ENCODE peak calls at places on chromosomes 3 and 15, in six cellular contexts. H is fibroblast of lung; O is ovary; L is type B pancreatic cell; K is CD8-positive, alpha-beta T cell; I is thoracic aorta. X is an unnamed sample.

GRCh38 chr3:98573231-98573728 is 20.1 kb downstream of the CPOX start:
- DNase-seq in H (peak), O (no peak), L (no peak), K (no peak), I (no peak), X (no peak)

GRCh38 chr15:59360305-59360704 is 12.4 kb downstream of the MYO1E start:
- DNase-seq in H (no peak), O (no peak), L (no peak), K (no peak), I (no peak), X (no peak)

GRCh38 chr3:55826097-55826496 is 339.0 kb upstream of the WNT5A start:
- DNase-seq in H (no peak), O (no peak), L (no peak), K (no peak), I (no peak), X (no peak)

GRCh38 chr15:101143321-101143720 is 108.5 kb downstream of the CHSY1 start:
- DNase-seq in H (no peak), O (no peak), L (no peak), K (no peak), I (no peak), X (no peak)

GRCh38 chr3:126353694-126354321 is 3.4 kb downstream of the KLF15 start:
- DNase-seq in H (no peak), O (no peak), L (no peak), K (no peak), I (no peak), X (no peak)

GRCh38 chr3:117820900-117821299 is 1111.3 kb downstream of the TUSC7 start:
- DNase-seq in H (peak), O (no peak), L (no peak), K (no peak), I (no peak), X (no peak)

GRCh38 chr3:50156991-50157493 is 1.9 kb downstream of the SEMA3F start:
- DNase-seq in H (peak), O (no peak), L (no peak), K (no peak), I (no peak), X (no peak)

GRCh38 chr3:99907959-99908544 is 90.4 kb downstream of the CMSS1 start:
- DNase-seq in H (no peak), O (no peak), L (no peak), K (no peak), I (no peak), X (no peak)

GRCh38 chr3:103052236-103052830 is 617.5 kb downstream of the ZPLD1 start:
- DNase-seq in H (peak), O (no peak), L (no peak), K (no peak), I (no peak), X (no peak)

GRCh38 chr3:188559069-188559410 is 405.1 kb downstream of the LPP start:
- DNase-seq in H (no peak), O (no peak), L (no peak), K (no peak), I (no peak), X (no peak)

GRCh38 chr15:90360746-90361145 is 8.7 kb downstream of the ZNF774 start:
- DNase-seq in H (no peak), O (no peak), L (no peak), K (no peak), I (no peak), X (no peak)

GRCh38 chr3:126109146-126109859 is 25.4 kb upstream of the SLC41A3 start:
- DNase-seq in H (no peak), O (peak), L (peak), K (no peak), I (no peak), X (peak)

GRCh38 chr3:13285007-13285567 is 135.0 kb downstream of the NUP210 start:
- DNase-seq in H (no peak), O (no peak), L (no peak), K (no peak), I (no peak), X (no peak)

GRCh38 chr3:128385080-128385832 is 81.4 kb downstream of the DNAJB8 start:
- DNase-seq in H (peak), O (peak), L (no peak), K (no peak), I (peak), X (peak)

GRCh38 chr15:42134617-42135243 is 21.7 kb downstream of the PLA2G4F start:
- DNase-seq in H (no peak), O (no peak), L (peak), K (no peak), I (no peak), X (no peak)

GRCh38 chr3:189724366-189724765 is 93.2 kb downstream of the TP63 start:
- DNase-seq in H (peak), O (no peak), L (no peak), K (no peak), I (no peak), X (no peak)

GRCh38 chr15:73571346-73571745 is 61.8 kb downstream of the NPTN start:
- DNase-seq in H (no peak), O (no peak), L (no peak), K (no peak), I (no peak), X (no peak)

GRCh38 chr3:1017879-1018278 is 74.9 kb upstream of the CNTN6 start:
- DNase-seq in H (no peak), O (no peak), L (no peak), K (no peak), I (no peak), X (no peak)

GRCh38 chr15:99450896-99451358 is 114.9 kb upstream of the MEF2A start:
- DNase-seq in H (no peak), O (peak), L (no peak), K (peak), I (no peak), X (peak)

GRCh38 chr15:69540622-69541021 is 88.0 kb downstream of the RPLP1 start:
- DNase-seq in H (no peak), O (no peak), L (no peak), K (no peak), I (no peak), X (no peak)

GRCh38 chr15:63995789-63996188 is 50.5 kb downstream of the DAPK2 start:
- DNase-seq in H (no peak), O (no peak), L (no peak), K (no peak), I (no peak), X (no peak)

GRCh38 chr15:38050988-38051387 is 116.5 kb downstream of the TMCO5A start:
- DNase-seq in H (no peak), O (no peak), L (no peak), K (no peak), I (no peak), X (no peak)

GRCh38 chr3:129577356-129577755 is 29.1 kb downstream of the PLXND1 start:
- DNase-seq in H (peak), O (no peak), L (no peak), K (no peak), I (no peak), X (no peak)

GRCh38 chr3:108527109-108527508 is 16.7 kb upstream of the MYH15 start:
- DNase-seq in H (no peak), O (no peak), L (no peak), K (no peak), I (no peak), X (no peak)

GRCh38 chr3:53264718-53265117 is 8.9 kb upstream of the TKT start:
- DNase-seq in H (no peak), O (no peak), L (no peak), K (no peak), I (no peak), X (no peak)

GRCh38 chr3:73499787-73500186 is 125.0 kb downstream of the PDZRN3 start:
- DNase-seq in H (no peak), O (no peak), L (no peak), K (no peak), I (no peak), X (no peak)

GRCh38 chr15:38652998-38653397 is 88.4 kb upstream of the RASGRP1 start:
- DNase-seq in H (no peak), O (no peak), L (no peak), K (peak), I (no peak), X (no peak)

GRCh38 chr15:62951481-62951880 is 91.1 kb upstream of the TPM1 start:
- DNase-seq in H (no peak), O (no peak), L (no peak), K (no peak), I (no peak), X (peak)

GRCh38 chr3:44077267-44077666 is 164.4 kb upstream of the TOPAZ1 start:
- DNase-seq in H (no peak), O (no peak), L (no peak), K (no peak), I (no peak), X (no peak)

GRCh38 chr3:10473581-10474438 is 31.6 kb downstream of the ATP2B2 start:
- DNase-seq in H (no peak), O (no peak), L (no peak), K (no peak), I (no peak), X (no peak)

GRCh38 chr3:139953131-139953910 is 18.3 kb downstream of the CLSTN2 start:
- DNase-seq in H (no peak), O (no peak), L (no peak), K (no peak), I (no peak), X (no peak)

GRCh38 chr3:42262525-42262924 is 3.5 kb downstream of the CCK start:
- DNase-seq in H (peak), O (no peak), L (no peak), K (no peak), I (no peak), X (no peak)

GRCh38 chr3:59885907-59886400 is 836.1 kb upstream of the CFAP20DC start:
- DNase-seq in H (no peak), O (no peak), L (no peak), K (no peak), I (no peak), X (no peak)

GRCh38 chr3:59880717-59881116 is 830.9 kb upstream of the CFAP20DC start:
- DNase-seq in H (no peak), O (no peak), L (no peak), K (no peak), I (no peak), X (no peak)

GRCh38 chr3:59886790-59887189 is 837.0 kb upstream of the CFAP20DC start:
- DNase-seq in H (no peak), O (no peak), L (no peak), K (no peak), I (no peak), X (no peak)

GRCh38 chr3:59884409-59884808 is 834.6 kb upstream of the CFAP20DC start:
- DNase-seq in H (no peak), O (no peak), L (no peak), K (no peak), I (no peak), X (no peak)

DNA sequence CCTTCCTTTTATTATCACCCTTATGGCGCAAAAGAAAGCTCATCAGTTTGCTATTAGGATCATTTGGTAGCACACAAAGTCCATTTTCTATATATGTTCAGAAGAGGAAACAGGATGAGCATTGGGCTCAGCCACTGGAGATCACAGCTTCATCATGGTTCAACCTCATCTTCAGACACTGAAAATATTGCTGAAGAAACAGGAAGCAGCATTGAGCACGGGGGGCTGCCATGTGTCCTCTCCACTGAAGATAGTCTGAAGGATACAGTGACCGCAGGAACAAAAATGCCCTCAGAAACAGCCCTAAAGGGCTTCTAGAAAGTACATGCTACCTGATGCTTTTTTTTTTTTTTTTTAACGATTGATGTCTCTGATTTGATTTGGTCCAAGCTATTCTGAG is 835.3 kb upstream of the CFAP20DC start:
- DNase-seq in H (no peak), O (no peak), L (no peak), K (no peak), I (no peak), X (no peak)
- TF ChIP-seq CTCF in H (no peak), O (no peak), L (no peak), K (no peak), I (no peak), X (no peak)

GRCh38 chr3:185965496-185965895 is 27.7 kb upstream of the TRA2B start:
- DNase-seq in H (no peak), O (no peak), L (no peak), K (no peak), I (no peak), X (no peak)

GRCh38 chr3:185966655-185967054 is 28.8 kb upstream of the TRA2B start:
- DNase-seq in H (no peak), O (no peak), L (no peak), K (no peak), I (no peak), X (no peak)

GRCh38 chr3:185971579-185971978 is 33.8 kb upstream of the TRA2B start:
- DNase-seq in H (no peak), O (no peak), L (no peak), K (no peak), I (no peak), X (no peak)

DNA sequence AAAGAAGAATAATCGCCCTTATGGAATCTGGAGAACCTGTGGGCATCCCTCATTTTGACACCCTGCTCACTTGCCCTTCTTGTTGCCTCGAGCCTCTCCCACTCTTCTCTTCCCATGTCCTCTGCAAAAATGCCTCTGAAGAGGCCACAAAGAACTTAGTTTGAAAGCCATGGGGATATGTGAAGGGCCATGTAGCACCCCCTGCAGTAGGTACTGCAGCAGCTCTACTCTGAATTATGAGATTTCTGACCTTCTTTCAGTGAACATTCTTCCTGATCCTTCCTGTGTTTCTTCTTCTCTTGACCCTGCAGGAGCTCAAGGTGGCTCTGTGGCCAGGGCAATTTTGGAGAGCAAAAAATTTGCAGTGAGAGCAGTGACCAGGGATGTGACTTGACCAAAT is 30.4 kb upstream of the TRA2B start:
- DNase-seq in H (no peak), O (no peak), L (no peak), K (no peak), I (no peak), X (no peak)
- TF ChIP-seq CTCF in H (no peak), O (no peak), L (no peak), K (no peak), I (no peak), X (no peak)

GRCh38 chr15:61528590-61528929 is 299.5 kb upstream of the RORA start:
- DNase-seq in H (no peak), O (no peak), L (no peak), K (no peak), I (no peak), X (no peak)

GRCh38 chr15:61527836-61528589 is 298.9 kb upstream of the RORA start:
- DNase-seq in H (no peak), O (no peak), L (no peak), K (no peak), I (no peak), X (no peak)

GRCh38 chr15:61530769-61531168 is 301.7 kb upstream of the RORA start:
- DNase-seq in H (peak), O (no peak), L (no peak), K (no peak), I (no peak), X (no peak)
- TF ChIP-seq CTCF in H (no peak), O (no peak), L (no peak), K (no peak), I (no peak), X (no peak)

GRCh38 chr3:147210676-147211075 is 195.7 kb downstream of the ZIC4 start:
- DNase-seq in H (no peak), O (no peak), L (no peak), K (no peak), I (no peak), X (no peak)

GRCh38 chr3:147216143-147216673 is 190.1 kb downstream of the ZIC4 start:
- DNase-seq in H (no peak), O (no peak), L (no peak), K (no peak), I (no peak), X (no peak)

GRCh38 chr3:147218976-147219375 is 187.4 kb downstream of the ZIC4 start:
- DNase-seq in H (no peak), O (no peak), L (no peak), K (no peak), I (no peak), X (no peak)

GRCh38 chr3:147215660-147216059 is 190.7 kb downstream of the ZIC4 start:
- DNase-seq in H (no peak), O (no peak), L (no peak), K (no peak), I (no peak), X (no peak)

DNA sequence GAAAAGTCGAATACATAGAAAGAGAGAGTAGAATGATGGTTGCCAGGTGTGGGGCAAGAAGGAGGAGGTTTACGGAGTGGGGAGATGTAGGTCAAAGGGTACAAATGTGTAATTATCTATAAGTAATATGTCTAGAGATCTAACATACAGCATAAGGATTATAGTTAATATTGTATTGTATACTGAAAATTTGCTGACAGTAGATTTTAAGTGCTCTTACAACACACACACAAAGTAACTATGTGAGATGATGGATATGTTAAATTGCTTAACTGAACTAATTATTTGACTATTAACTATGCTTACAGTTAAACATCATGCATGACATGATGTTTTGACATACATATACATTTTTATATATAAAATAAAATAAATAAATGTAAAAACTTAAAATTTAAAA is 192.7 kb downstream of the ZIC4 start:
- DNase-seq in H (no peak), O (no peak), L (no peak), K (no peak), I (no peak), X (no peak)
- TF ChIP-seq CTCF in H (no peak), O (no peak), L (no peak), K (no peak), I (no peak), X (no peak)

DNA sequence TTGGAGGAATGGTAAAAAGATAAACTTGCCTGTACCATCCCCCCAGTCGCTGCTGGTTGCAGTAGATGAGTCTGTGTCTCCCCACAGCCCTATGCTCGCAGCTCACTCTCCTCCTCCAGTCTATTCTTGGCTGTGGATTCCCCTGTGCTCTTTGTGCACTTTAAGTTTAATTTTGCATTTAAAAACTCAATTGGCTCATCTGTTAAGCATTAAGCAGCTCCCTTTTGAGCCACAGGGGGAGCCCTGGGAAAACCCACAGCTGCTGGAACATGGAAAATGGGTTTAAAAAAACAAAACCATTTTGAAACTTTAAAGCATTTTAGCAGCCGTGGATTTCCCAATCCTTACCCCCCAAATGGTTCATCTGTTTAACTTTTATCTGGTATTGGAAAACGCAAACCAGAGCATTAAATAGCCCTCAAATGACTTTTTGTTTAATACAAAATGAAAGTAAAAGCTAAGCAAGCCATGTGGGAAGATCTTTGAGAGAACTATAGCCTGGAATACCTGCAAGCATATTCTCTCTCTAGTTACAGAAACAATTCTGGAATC is 536.9 kb downstream of the ZIC1 start:
- DNase-seq in H (peak), O (no peak), L (no peak), K (no peak), I (no peak), X (no peak)
- TF ChIP-seq CTCF in H (peak), O (no peak), L (peak), K (no peak), I (peak), X (peak)